ENCODE peak calls at places on chromosomes 5 and 9, in four cellular contexts. S is GM12891, O is GM12878, W is K562. H is an unnamed sample.

GRCh38 chr9:113481176-113481805 is 17.8 kb downstream of the RGS3 start:
- DNase-seq in S (no peak), O (no peak), W (no peak), H (no peak)

GRCh38 chr9:109771084-109771483 is 8.9 kb upstream of the PALM2AKAP2 start:
- DNase-seq in S (no peak), O (no peak), W (no peak), H (no peak)

GRCh38 chr5:172658869-172659513 is 17.9 kb downstream of the NEURL1B start:
- DNase-seq in W (no peak), O (no peak), S (no peak), H (no peak)

GRCh38 chr5:135511858-135512257 is 23.9 kb downstream of the NEUROG1 start:
- DNase-seq in W (no peak), O (no peak), S (no peak), H (no peak)

GRCh38 chr9:128828719-128829452 is 708 bp downstream of the SPOUT1 start:
- DNase-seq in W (no peak), S (no peak), O (no peak), H (no peak)

GRCh38 chr9:120985759-120986353 is 59.3 kb upstream of the TRAF1 start:
- DNase-seq in S (no peak), O (no peak), W (peak), H (peak)

GRCh38 chr9:2324742-2325141 is 296.8 kb upstream of the VLDLR start:
- DNase-seq in W (no peak), S (no peak), O (no peak), H (no peak)

GRCh38 chr5:43110606-43111170 is 10.0 kb upstream of the ZNF131 start:
- DNase-seq in O (no peak), S (no peak), W (peak), H (no peak)

GRCh38 chr5:109451161-109451560 is 41.4 kb upstream of the PJA2 start:
- DNase-seq in W (no peak), S (no peak), O (no peak), H (no peak)

GRCh38 chr5:143641549-143641955 is 170.4 kb upstream of the HMHB1 start:
- DNase-seq in S (no peak), O (peak), W (no peak), H (no peak)

GRCh38 chr5:40653221-40654022 is 26.3 kb upstream of the PTGER4 start:
- DNase-seq in W (no peak), S (no peak), O (no peak), H (no peak)

GRCh38 chr9:36831381-36832231 is 202.5 kb downstream of the PAX5 start:
- DNase-seq in S (no peak), O (no peak), W (no peak), H (no peak)

GRCh38 chr5:17723876-17724275 is 89.6 kb downstream of the TAF11L14 start:
- DNase-seq in W (no peak), O (no peak), S (no peak), H (no peak)

GRCh38 chr5:123752576-123752975 is 240.6 kb downstream of the CSNK1G3 start:
- DNase-seq in S (no peak), W (no peak), O (no peak), H (no peak)

GRCh38 chr5:56279979-56280378 is 46.8 kb upstream of the ANKRD55 start:
- DNase-seq in W (no peak), O (no peak), S (no peak), H (no peak)

GRCh38 chr5:179276838-179277395 is 68.3 kb downstream of the ADAMTS2 start:
- DNase-seq in W (peak), O (no peak), S (no peak), H (no peak)

GRCh38 chr5:18179579-18179978 is 545.3 kb downstream of the TAF11L14 start:
- DNase-seq in W (no peak), O (no peak), S (no peak), H (no peak)

GRCh38 chr9:15135167-15135792 is 171.7 kb downstream of the TTC39B start:
- DNase-seq in S (peak), W (peak), O (no peak), H (peak)

GRCh38 chr5:125311743-125312142 is 565.3 kb upstream of the ZNF608 start:
- DNase-seq in S (no peak), O (no peak), W (no peak), H (no peak)

GRCh38 chr9:69380811-69381210 is 55.8 kb downstream of the ENTREP1 start:
- DNase-seq in S (no peak), W (no peak), O (no peak), H (no peak)

GRCh38 chr5:65790371-65791163 is 68.6 kb downstream of the NLN start:
- DNase-seq in S (no peak), O (no peak), W (no peak), H (peak)

GRCh38 chr5:154756203-154756870 is 1.2 kb downstream of the LARP1 start:
- DNase-seq in S (no peak), O (no peak), W (peak), H (no peak)

GRCh38 chr5:35012796-35013195 is 35.0 kb downstream of the AGXT2 start:
- DNase-seq in W (no peak), O (no peak), S (no peak), H (peak)
- TF ChIP-seq SPI1 in W (no peak), O (no peak), S (no peak), H (no peak)

GRCh38 chr5:132445640-132445923 is 45.0 kb downstream of the IRF1 start:
- DNase-seq in S (no peak), O (no peak), W (no peak), H (no peak)

GRCh38 chr5:132444841-132445639 is 45.5 kb downstream of the IRF1 start:
- DNase-seq in W (no peak), S (no peak), O (no peak), H (no peak)

GRCh38 chr5:132446621-132447020 is 44.0 kb downstream of the IRF1 start:
- DNase-seq in W (no peak), S (no peak), O (no peak), H (no peak)

GRCh38 chr5:132447196-132447595 is 43.4 kb downstream of the IRF1 start:
- DNase-seq in W (no peak), S (no peak), O (no peak), H (no peak)

GRCh38 chr5:132445930-132446329 is 44.6 kb downstream of the IRF1 start:
- DNase-seq in W (no peak), S (no peak), O (no peak), H (no peak)
- TF ChIP-seq SPI1 in W (no peak), S (no peak), O (no peak), H (no peak)

GRCh38 chr9:4596165-4596922 is 65.8 kb upstream of the PLPP6 start:
- DNase-seq in O (peak), S (no peak), W (no peak), H (no peak)
- TF ChIP-seq SPI1 in O (no peak), S (peak), W (no peak), H (no peak)

GRCh38 chr5:1445313-1445894 is at the start of gene SLC6A3:
- DNase-seq in S (no peak), O (no peak), W (peak), H (no peak)
- TF ChIP-seq SPI1 in S (no peak), O (no peak), W (no peak), H (no peak)

GRCh38 chr9:127303830-127304229 is 39.3 kb downstream of the GARNL3 start:
- DNase-seq in S (no peak), W (no peak), O (no peak), H (no peak)
- TF ChIP-seq SPI1 in S (no peak), W (no peak), O (no peak), H (no peak)

GRCh38 chr5:91182763-91183162 is 200.4 kb downstream of the ARRDC3 start:
- DNase-seq in O (no peak), S (no peak), W (peak), H (peak)

GRCh38 chr5:91179018-91179417 is 204.1 kb downstream of the ARRDC3 start:
- DNase-seq in O (no peak), S (no peak), W (no peak), H (no peak)

GRCh38 chr5:91178461-91178860 is 204.7 kb downstream of the ARRDC3 start:
- DNase-seq in W (no peak), O (no peak), S (no peak), H (peak)

GRCh38 chr5:91177639-91178038 is 205.5 kb downstream of the ARRDC3 start:
- DNase-seq in S (no peak), W (no peak), O (no peak), H (no peak)

DNA sequence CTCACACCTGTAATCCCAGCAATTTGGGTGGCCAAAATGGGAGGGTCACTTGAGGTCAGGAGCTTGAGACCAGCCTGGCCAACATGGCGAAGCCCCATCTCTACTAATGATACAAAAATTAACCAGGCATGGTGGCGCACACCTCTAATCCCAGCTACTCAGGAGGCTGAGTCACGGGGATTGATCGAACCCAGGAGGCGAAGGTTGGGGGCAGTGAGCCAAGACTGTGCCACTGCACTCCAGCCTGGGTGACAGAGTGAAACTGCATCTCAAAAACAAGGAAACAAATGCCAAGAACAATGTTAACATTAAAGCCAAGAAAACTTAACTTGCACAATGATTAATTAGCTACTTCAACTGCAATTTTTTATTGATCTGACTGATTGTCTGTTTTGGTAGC is 202.6 kb downstream of the ARRDC3 start:
- DNase-seq in O (no peak), S (no peak), W (no peak), H (no peak)
- TF ChIP-seq SPI1 in O (no peak), S (no peak), W (no peak), H (no peak)

GRCh38 chr5:30894811-30895210 is 298.7 kb upstream of the CDH6 start:
- DNase-seq in S (no peak), W (no peak), O (no peak), H (no peak)
- TF ChIP-seq SPI1 in S (no peak), W (no peak), O (no peak), H (no peak)

H was measured in HL-60.